ENCODE peak calls at places on chromosomes 6 and 20, in five cellular contexts. One of them, this sample, is unnamed.

GRCh38 chr6:47245745-47246371 is 63.8 kb downstream of the TNFRSF21 start:
- DNase-seq in mesenchymal stem cell: peak; percentile 36
- DNase-seq in activated CD4-positive, CD25-positive, alpha-beta regulatory T cell treated with anti-CD3 and anti-CD28 coated beads, Interleukin-2, amount 50 U/mL, for 16 hours: no peak
- DNase-seq in tibial nerve: no peak
- DNase-seq in NCI-H2227 treated with DMSO at 0.1 percent for 48 hours: no peak
- DNase-seq in this sample: no peak

GRCh38 chr20:1894471-1894950 is 696 bp upstream of the SIRPA start:
- DNase-seq in NCI-H2227 treated with DMSO at 0.1 percent for 48 hours: peak; percentile 35
- DNase-seq in mesenchymal stem cell: peak; percentile 79
- DNase-seq in activated CD4-positive, CD25-positive, alpha-beta regulatory T cell treated with anti-CD3 and anti-CD28 coated beads, Interleukin-2, amount 50 U/mL, for 16 hours: no peak
- DNase-seq in tibial nerve: no peak
- DNase-seq in this sample: peak; percentile 59

GRCh38 chr6:20211941-20212391 is 303 bp downstream of the MBOAT1 start:
- DNase-seq in mesenchymal stem cell: peak; percentile 72
- DNase-seq in activated CD4-positive, CD25-positive, alpha-beta regulatory T cell treated with anti-CD3 and anti-CD28 coated beads, Interleukin-2, amount 50 U/mL, for 16 hours: no peak
- DNase-seq in NCI-H2227 treated with DMSO at 0.1 percent for 48 hours: peak; percentile 63
- DNase-seq in tibial nerve: no peak
- DNase-seq in this sample: no peak

GRCh38 chr20:63331741-63332400 is 29.3 kb downstream of the CHRNA4 start:
- DNase-seq in NCI-H2227 treated with DMSO at 0.1 percent for 48 hours: no peak
- DNase-seq in activated CD4-positive, CD25-positive, alpha-beta regulatory T cell treated with anti-CD3 and anti-CD28 coated beads, Interleukin-2, amount 50 U/mL, for 16 hours: no peak
- DNase-seq in tibial nerve: no peak
- DNase-seq in mesenchymal stem cell: no peak
- DNase-seq in this sample: no peak

GRCh38 chr6:85004283-85005010 is 240.0 kb upstream of the TBX18 start:
- DNase-seq in tibial nerve: no peak
- DNase-seq in NCI-H2227 treated with DMSO at 0.1 percent for 48 hours: no peak
- DNase-seq in activated CD4-positive, CD25-positive, alpha-beta regulatory T cell treated with anti-CD3 and anti-CD28 coated beads, Interleukin-2, amount 50 U/mL, for 16 hours: no peak
- DNase-seq in mesenchymal stem cell: no peak
- DNase-seq in this sample: no peak

GRCh38 chr20:17675519-17676377 is 6.3 kb downstream of the RRBP1 start:
- DNase-seq in activated CD4-positive, CD25-positive, alpha-beta regulatory T cell treated with anti-CD3 and anti-CD28 coated beads, Interleukin-2, amount 50 U/mL, for 16 hours: no peak
- DNase-seq in mesenchymal stem cell: no peak
- DNase-seq in tibial nerve: no peak
- DNase-seq in NCI-H2227 treated with DMSO at 0.1 percent for 48 hours: no peak
- DNase-seq in this sample: no peak

GRCh38 chr6:118325220-118325860 is 222.8 kb upstream of the PLN start:
- DNase-seq in NCI-H2227 treated with DMSO at 0.1 percent for 48 hours: no peak
- DNase-seq in activated CD4-positive, CD25-positive, alpha-beta regulatory T cell treated with anti-CD3 and anti-CD28 coated beads, Interleukin-2, amount 50 U/mL, for 16 hours: no peak
- DNase-seq in tibial nerve: no peak
- DNase-seq in mesenchymal stem cell: peak; percentile 38
- DNase-seq in this sample: peak; percentile 1

GRCh38 chr6:123508290-123508689 is 128.5 kb downstream of the TRDN start:
- DNase-seq in activated CD4-positive, CD25-positive, alpha-beta regulatory T cell treated with anti-CD3 and anti-CD28 coated beads, Interleukin-2, amount 50 U/mL, for 16 hours: no peak
- DNase-seq in mesenchymal stem cell: no peak
- DNase-seq in NCI-H2227 treated with DMSO at 0.1 percent for 48 hours: no peak
- DNase-seq in tibial nerve: no peak
- DNase-seq in this sample: no peak

GRCh38 chr6:142387997-142388815 is 86.4 kb downstream of the ADGRG6 start:
- DNase-seq in NCI-H2227 treated with DMSO at 0.1 percent for 48 hours: no peak
- DNase-seq in tibial nerve: no peak
- DNase-seq in activated CD4-positive, CD25-positive, alpha-beta regulatory T cell treated with anti-CD3 and anti-CD28 coated beads, Interleukin-2, amount 50 U/mL, for 16 hours: no peak
- DNase-seq in mesenchymal stem cell: peak; percentile 72
- DNase-seq in this sample: no peak

GRCh38 chr20:34915749-34916455 is 39.5 kb downstream of the ACSS2 start:
- DNase-seq in activated CD4-positive, CD25-positive, alpha-beta regulatory T cell treated with anti-CD3 and anti-CD28 coated beads, Interleukin-2, amount 50 U/mL, for 16 hours: no peak
- DNase-seq in NCI-H2227 treated with DMSO at 0.1 percent for 48 hours: no peak
- DNase-seq in tibial nerve: no peak
- DNase-seq in mesenchymal stem cell: no peak
- DNase-seq in this sample: no peak

GRCh38 chr20:59400666-59401065 is 100.3 kb downstream of the EDN3 start:
- DNase-seq in NCI-H2227 treated with DMSO at 0.1 percent for 48 hours: peak; percentile 45
- DNase-seq in tibial nerve: no peak
- DNase-seq in mesenchymal stem cell: no peak
- DNase-seq in activated CD4-positive, CD25-positive, alpha-beta regulatory T cell treated with anti-CD3 and anti-CD28 coated beads, Interleukin-2, amount 50 U/mL, for 16 hours: no peak
- DNase-seq in this sample: no peak

GRCh38 chr6:100892693-100893092 is 11.6 kb upstream of the ASCC3 start:
- DNase-seq in tibial nerve: no peak
- DNase-seq in NCI-H2227 treated with DMSO at 0.1 percent for 48 hours: no peak
- DNase-seq in activated CD4-positive, CD25-positive, alpha-beta regulatory T cell treated with anti-CD3 and anti-CD28 coated beads, Interleukin-2, amount 50 U/mL, for 16 hours: no peak
- DNase-seq in mesenchymal stem cell: no peak
- DNase-seq in this sample: no peak

GRCh38 chr20:48204499-48204898 is 419.2 kb upstream of the SULF2 start:
- DNase-seq in tibial nerve: no peak
- DNase-seq in activated CD4-positive, CD25-positive, alpha-beta regulatory T cell treated with anti-CD3 and anti-CD28 coated beads, Interleukin-2, amount 50 U/mL, for 16 hours: no peak
- DNase-seq in NCI-H2227 treated with DMSO at 0.1 percent for 48 hours: no peak
- DNase-seq in mesenchymal stem cell: no peak
- DNase-seq in this sample: no peak

GRCh38 chr6:51565472-51565871 is 521.9 kb downstream of the PKHD1 start:
- DNase-seq in mesenchymal stem cell: no peak
- DNase-seq in tibial nerve: no peak
- DNase-seq in activated CD4-positive, CD25-positive, alpha-beta regulatory T cell treated with anti-CD3 and anti-CD28 coated beads, Interleukin-2, amount 50 U/mL, for 16 hours: no peak
- DNase-seq in NCI-H2227 treated with DMSO at 0.1 percent for 48 hours: no peak
- DNase-seq in this sample: no peak

GRCh38 chr20:825710-826421 is 7.6 kb upstream of the FAM110A start:
- DNase-seq in NCI-H2227 treated with DMSO at 0.1 percent for 48 hours: no peak
- DNase-seq in tibial nerve: no peak
- DNase-seq in activated CD4-positive, CD25-positive, alpha-beta regulatory T cell treated with anti-CD3 and anti-CD28 coated beads, Interleukin-2, amount 50 U/mL, for 16 hours: no peak
- DNase-seq in mesenchymal stem cell: no peak
- DNase-seq in this sample: no peak

GRCh38 chr6:36912583-36912982 is 26.8 kb downstream of the C6orf89 start:
- DNase-seq in tibial nerve: no peak
- DNase-seq in activated CD4-positive, CD25-positive, alpha-beta regulatory T cell treated with anti-CD3 and anti-CD28 coated beads, Interleukin-2, amount 50 U/mL, for 16 hours: peak; percentile 25
- DNase-seq in NCI-H2227 treated with DMSO at 0.1 percent for 48 hours: no peak
- DNase-seq in mesenchymal stem cell: peak; percentile 90
- DNase-seq in this sample: peak; percentile 80

GRCh38 chr20:31842471-31843157 is 2.8 kb downstream of the FOXS1 start:
- DNase-seq in mesenchymal stem cell: peak; percentile 80
- DNase-seq in tibial nerve: no peak
- DNase-seq in activated CD4-positive, CD25-positive, alpha-beta regulatory T cell treated with anti-CD3 and anti-CD28 coated beads, Interleukin-2, amount 50 U/mL, for 16 hours: no peak
- DNase-seq in NCI-H2227 treated with DMSO at 0.1 percent for 48 hours: no peak
- DNase-seq in this sample: peak; percentile 55

GRCh38 chr20:33561981-33562601 is 72.2 kb downstream of the CBFA2T2 start:
- DNase-seq in mesenchymal stem cell: peak; percentile 90
- DNase-seq in activated CD4-positive, CD25-positive, alpha-beta regulatory T cell treated with anti-CD3 and anti-CD28 coated beads, Interleukin-2, amount 50 U/mL, for 16 hours: no peak
- DNase-seq in tibial nerve: peak; percentile 55
- DNase-seq in NCI-H2227 treated with DMSO at 0.1 percent for 48 hours: peak; percentile 35
- DNase-seq in this sample: peak; percentile 31

GRCh38 chr6:2376429-2377355 is 131.3 kb upstream of the GMDS start:
- DNase-seq in tibial nerve: no peak
- DNase-seq in NCI-H2227 treated with DMSO at 0.1 percent for 48 hours: no peak
- DNase-seq in mesenchymal stem cell: peak; percentile 65
- DNase-seq in activated CD4-positive, CD25-positive, alpha-beta regulatory T cell treated with anti-CD3 and anti-CD28 coated beads, Interleukin-2, amount 50 U/mL, for 16 hours: no peak
- DNase-seq in this sample: peak; percentile 62

GRCh38 chr6:55617272-55617671 is 38.3 kb upstream of the HMGCLL1 start:
- DNase-seq in activated CD4-positive, CD25-positive, alpha-beta regulatory T cell treated with anti-CD3 and anti-CD28 coated beads, Interleukin-2, amount 50 U/mL, for 16 hours: no peak
- DNase-seq in NCI-H2227 treated with DMSO at 0.1 percent for 48 hours: peak; percentile 2
- DNase-seq in tibial nerve: no peak
- DNase-seq in mesenchymal stem cell: peak; percentile 36
- DNase-seq in this sample: peak; percentile 2

GRCh38 chr6:85402922-85403321 is 47.0 kb upstream of the NT5E start:
- DNase-seq in activated CD4-positive, CD25-positive, alpha-beta regulatory T cell treated with anti-CD3 and anti-CD28 coated beads, Interleukin-2, amount 50 U/mL, for 16 hours: no peak
- DNase-seq in tibial nerve: no peak
- DNase-seq in mesenchymal stem cell: no peak
- DNase-seq in NCI-H2227 treated with DMSO at 0.1 percent for 48 hours: no peak
- DNase-seq in this sample: no peak

GRCh38 chr20:21387528-21387927 is 9.8 kb downstream of the NKX2-4 start:
- DNase-seq in tibial nerve: no peak
- DNase-seq in mesenchymal stem cell: no peak
- DNase-seq in activated CD4-positive, CD25-positive, alpha-beta regulatory T cell treated with anti-CD3 and anti-CD28 coated beads, Interleukin-2, amount 50 U/mL, for 16 hours: no peak
- DNase-seq in NCI-H2227 treated with DMSO at 0.1 percent for 48 hours: no peak
- DNase-seq in this sample: no peak

GRCh38 chr6:112909781-112910180 is 562.7 kb downstream of the RFPL4B start:
- DNase-seq in NCI-H2227 treated with DMSO at 0.1 percent for 48 hours: no peak
- DNase-seq in tibial nerve: no peak
- DNase-seq in activated CD4-positive, CD25-positive, alpha-beta regulatory T cell treated with anti-CD3 and anti-CD28 coated beads, Interleukin-2, amount 50 U/mL, for 16 hours: no peak
- DNase-seq in mesenchymal stem cell: no peak
- DNase-seq in this sample: no peak

GRCh38 chr6:33905081-33905609 is 101.3 kb upstream of the MLN start:
- DNase-seq in tibial nerve: no peak
- DNase-seq in activated CD4-positive, CD25-positive, alpha-beta regulatory T cell treated with anti-CD3 and anti-CD28 coated beads, Interleukin-2, amount 50 U/mL, for 16 hours: peak; percentile 14
- DNase-seq in NCI-H2227 treated with DMSO at 0.1 percent for 48 hours: no peak
- DNase-seq in mesenchymal stem cell: no peak
- DNase-seq in this sample: no peak

GRCh38 chr20:18443841-18444240 is 23.0 kb downstream of the DZANK1 start:
- DNase-seq in NCI-H2227 treated with DMSO at 0.1 percent for 48 hours: peak; percentile 87
- DNase-seq in tibial nerve: no peak
- DNase-seq in mesenchymal stem cell: peak; percentile 6
- DNase-seq in activated CD4-positive, CD25-positive, alpha-beta regulatory T cell treated with anti-CD3 and anti-CD28 coated beads, Interleukin-2, amount 50 U/mL, for 16 hours: no peak
- DNase-seq in this sample: no peak

GRCh38 chr6:117345292-117345610 is 79.9 kb downstream of the VGLL2 start:
- DNase-seq in mesenchymal stem cell: no peak
- DNase-seq in NCI-H2227 treated with DMSO at 0.1 percent for 48 hours: no peak
- DNase-seq in tibial nerve: no peak
- DNase-seq in activated CD4-positive, CD25-positive, alpha-beta regulatory T cell treated with anti-CD3 and anti-CD28 coated beads, Interleukin-2, amount 50 U/mL, for 16 hours: no peak
- DNase-seq in this sample: no peak

GRCh38 chr20:25025986-25026605 is 31.8 kb downstream of the ACSS1 start:
- DNase-seq in mesenchymal stem cell: no peak
- DNase-seq in NCI-H2227 treated with DMSO at 0.1 percent for 48 hours: no peak
- DNase-seq in activated CD4-positive, CD25-positive, alpha-beta regulatory T cell treated with anti-CD3 and anti-CD28 coated beads, Interleukin-2, amount 50 U/mL, for 16 hours: no peak
- DNase-seq in tibial nerve: peak; percentile 6
- DNase-seq in this sample: no peak

GRCh38 chr6:62808575-62809293 is 402.5 kb upstream of the FKBP1C start:
- DNase-seq in activated CD4-positive, CD25-positive, alpha-beta regulatory T cell treated with anti-CD3 and anti-CD28 coated beads, Interleukin-2, amount 50 U/mL, for 16 hours: no peak
- DNase-seq in NCI-H2227 treated with DMSO at 0.1 percent for 48 hours: no peak
- DNase-seq in mesenchymal stem cell: no peak
- DNase-seq in tibial nerve: no peak
- DNase-seq in this sample: no peak

GRCh38 chr20:2653511-2654383 is 1.3 kb downstream of the NOP56 start:
- DNase-seq in tibial nerve: no peak
- DNase-seq in activated CD4-positive, CD25-positive, alpha-beta regulatory T cell treated with anti-CD3 and anti-CD28 coated beads, Interleukin-2, amount 50 U/mL, for 16 hours: no peak
- DNase-seq in mesenchymal stem cell: no peak
- DNase-seq in NCI-H2227 treated with DMSO at 0.1 percent for 48 hours: no peak
- DNase-seq in this sample: no peak

GRCh38 chr20:49424536-49424935 is 57.9 kb downstream of the KCNB1 start:
- DNase-seq in NCI-H2227 treated with DMSO at 0.1 percent for 48 hours: peak; percentile 77
- DNase-seq in mesenchymal stem cell: no peak
- DNase-seq in tibial nerve: no peak
- DNase-seq in activated CD4-positive, CD25-positive, alpha-beta regulatory T cell treated with anti-CD3 and anti-CD28 coated beads, Interleukin-2, amount 50 U/mL, for 16 hours: no peak
- DNase-seq in this sample: no peak

GRCh38 chr6:99254616-99255550 is 94.6 kb downstream of the FAXC start:
- DNase-seq in tibial nerve: no peak
- DNase-seq in NCI-H2227 treated with DMSO at 0.1 percent for 48 hours: no peak
- DNase-seq in activated CD4-positive, CD25-positive, alpha-beta regulatory T cell treated with anti-CD3 and anti-CD28 coated beads, Interleukin-2, amount 50 U/mL, for 16 hours: no peak
- DNase-seq in mesenchymal stem cell: no peak
- DNase-seq in this sample: no peak

GRCh38 chr20:19806806-19807691 is 49.0 kb downstream of the RIN2 start:
- DNase-seq in mesenchymal stem cell: no peak
- DNase-seq in NCI-H2227 treated with DMSO at 0.1 percent for 48 hours: no peak
- DNase-seq in activated CD4-positive, CD25-positive, alpha-beta regulatory T cell treated with anti-CD3 and anti-CD28 coated beads, Interleukin-2, amount 50 U/mL, for 16 hours: no peak
- DNase-seq in tibial nerve: no peak
- DNase-seq in this sample: no peak